ENCODE peak calls at places on chromosomes 13 and 19, in ten cellular contexts. S is lung; N is pancreas; H is adipocyte; D is CD4-positive, alpha-beta memory T cell; W is sigmoid colon; C is CD8-positive, alpha-beta T cell; Y is aorta; O is Panc1; M is neuronal stem cell. R is an unnamed sample. For H3K36me3, the result is how much of the 10 kb centered on the place peaks cover.

GRCh38 chr13:68697551-68697950 is 1410.1 kb upstream of the ATXN8OS start:
- DNase-seq in S (no peak), N (no peak), H (no peak), D (no peak), W (no peak), C (no peak), Y (no peak), O (no peak), M (no peak), R (no peak)

GRCh38 chr13:111491021-111491420 is 170.6 kb downstream of the TEX29 start:
- DNase-seq in S (no peak), N (no peak), H (no peak), D (no peak), W (peak), C (no peak), Y (no peak), O (no peak), M (no peak), R (no peak)

GRCh38 chr13:69458013-69458412 is 649.6 kb upstream of the ATXN8OS start:
- DNase-seq in S (no peak), N (no peak), H (no peak), D (no peak), W (no peak), C (no peak), Y (no peak), O (no peak), M (no peak), R (no peak)

GRCh38 chr13:32976046-32976781 is 40.0 kb upstream of the KL start:
- DNase-seq in S (no peak), N (no peak), H (no peak), D (no peak), W (no peak), C (no peak), Y (no peak), O (no peak), M (no peak), R (no peak)

GRCh38 chr19:35194022-35194984 is 34.2 kb downstream of the FAM187B start:
- DNase-seq in S (no peak), N (no peak), H (no peak), D (no peak), W (no peak), C (no peak), Y (no peak), O (no peak), M (no peak), R (peak)

GRCh38 chr13:25276748-25277147 is 10.5 kb downstream of the MTMR6 start:
- DNase-seq in S (no peak), N (no peak), H (no peak), D (no peak), W (no peak), C (no peak), Y (no peak), O (no peak), M (no peak), R (no peak)

GRCh38 chr13:111845621-111846351 is 221.2 kb upstream of the SOX1 start:
- DNase-seq in S (no peak), N (no peak), H (no peak), D (no peak), W (no peak), C (no peak), Y (no peak), O (no peak), M (no peak), R (no peak)

GRCh38 chr19:30076101-30076551 is 134.1 kb downstream of the URI1 start:
- DNase-seq in S (no peak), N (no peak), H (no peak), D (no peak), W (peak), C (no peak), Y (peak), O (no peak), M (no peak), R (no peak)

GRCh38 chr19:13428352-13428751 is 77.9 kb downstream of the CACNA1A start:
- DNase-seq in S (no peak), N (no peak), H (peak), D (no peak), W (no peak), C (no peak), Y (no peak), O (no peak), M (no peak), R (peak)

GRCh38 chr13:34070544-34071303 is 252.8 kb downstream of the RFC3 start:
- DNase-seq in S (no peak), N (no peak), H (no peak), D (no peak), W (no peak), C (no peak), Y (no peak), O (no peak), M (no peak), R (no peak)

GRCh38 chr13:27359203-27359821 is 65.1 kb upstream of the GTF3A start:
- DNase-seq in S (peak), N (peak), H (peak), D (peak), W (peak), C (peak), Y (peak), O (no peak), M (peak), R (peak)

GRCh38 chr19:52554216-52554971 is 15.7 kb upstream of the ZNF701 start:
- DNase-seq in S (no peak), N (no peak), H (no peak), D (no peak), W (no peak), C (no peak), Y (no peak), O (no peak), M (no peak), R (no peak)
- H3K36me3 ChIP-seq in S (under half), N (under half), H (half or more), D (under half), W (under half), C (under half), Y (under half), O (under half), M (half or more), R (under half)

DNA sequence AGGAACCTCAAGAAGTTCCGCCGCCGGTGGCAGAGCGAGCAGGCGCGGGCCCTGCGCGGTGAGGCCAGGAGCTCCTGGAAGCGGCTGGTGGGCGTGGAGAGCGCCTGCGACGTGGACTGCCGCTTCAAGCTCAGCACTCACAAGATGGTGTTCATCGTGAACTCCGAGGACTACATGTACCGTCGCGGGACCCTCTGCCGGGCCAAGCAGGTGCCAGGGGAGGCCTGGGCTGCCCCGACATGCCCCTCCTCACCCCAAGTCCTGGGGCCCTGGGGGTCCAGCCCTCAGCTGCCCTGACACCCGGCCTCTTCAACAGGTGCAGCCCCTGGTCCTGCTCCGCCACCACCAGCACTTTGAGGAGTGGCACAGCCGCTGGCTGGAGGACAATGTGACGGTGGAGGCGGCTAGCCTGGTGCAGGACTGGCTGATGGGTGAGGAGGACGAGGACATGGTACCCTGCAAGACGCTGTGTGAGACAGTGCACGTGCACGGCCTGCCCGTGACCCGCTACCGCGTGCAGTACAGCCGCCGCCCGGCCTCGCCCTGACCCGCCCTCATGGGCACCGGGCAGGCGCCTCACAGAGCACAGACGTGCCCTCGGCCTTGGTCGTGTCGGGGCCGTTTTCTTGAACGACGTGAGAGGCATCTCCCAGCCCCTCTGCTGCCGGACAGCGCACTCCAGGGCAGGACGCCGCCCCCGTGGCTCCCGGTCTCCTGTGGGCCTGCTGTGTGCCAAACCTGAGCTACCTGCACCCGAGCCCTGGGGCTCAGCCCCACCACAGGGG is 10.4 kb upstream of the F2RL3 start:
- DNase-seq in S (no peak), N (no peak), H (no peak), D (no peak), W (no peak), C (no peak), Y (no peak), O (no peak), M (no peak), R (no peak)
- H3K36me3 ChIP-seq in S (under half), N (under half), H (under half), D (under half), W (under half), C (under half), Y (under half), O (under half), M (half or more), R (under half)

DNA sequence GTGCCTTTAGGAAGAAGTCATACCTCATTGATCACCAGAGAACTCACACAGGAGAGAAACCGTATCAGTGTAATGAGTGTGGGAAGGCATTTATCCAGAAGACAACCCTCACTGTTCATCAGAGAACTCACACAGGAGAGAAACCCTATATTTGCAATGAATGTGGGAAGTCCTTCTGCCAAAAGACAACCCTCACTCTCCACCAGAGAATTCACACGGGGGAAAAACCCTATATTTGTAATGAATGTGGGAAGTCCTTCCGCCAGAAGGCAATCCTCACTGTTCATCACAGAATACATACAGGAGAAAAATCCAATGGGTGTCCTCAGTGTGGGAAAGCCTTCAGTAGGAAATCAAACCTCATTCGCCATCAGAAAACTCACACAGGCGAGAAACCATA is 21.9 kb downstream of the ZNF382 start:
- DNase-seq in S (no peak), N (no peak), H (no peak), D (no peak), W (no peak), C (no peak), Y (no peak), O (no peak), M (no peak), R (no peak)
- H3K36me3 ChIP-seq in S (under half), N (under half), H (under half), D (under half), W (under half), C (under half), Y (under half), O (under half), M (half or more), R (under half)

GRCh38 chr19:4454621-4454951 is 3.0 kb downstream of the UBXN6 start:
- DNase-seq in S (no peak), N (no peak), H (no peak), D (no peak), W (no peak), C (no peak), Y (no peak), O (no peak), M (no peak), R (no peak)

GRCh38 chr19:4453232-4454179 is 4.1 kb downstream of the UBXN6 start:
- DNase-seq in S (no peak), N (no peak), H (no peak), D (no peak), W (no peak), C (no peak), Y (no peak), O (no peak), M (no peak), R (no peak)

GRCh38 chr19:4454952-4455738 is 2.4 kb downstream of the UBXN6 start:
- DNase-seq in S (no peak), N (no peak), H (peak), D (no peak), W (no peak), C (no peak), Y (no peak), O (no peak), M (no peak), R (no peak)

GRCh38 chr19:4449826-4450075 is 7.8 kb downstream of the UBXN6 start:
- DNase-seq in S (no peak), N (no peak), H (no peak), D (no peak), W (no peak), C (no peak), Y (no peak), O (no peak), M (no peak), R (no peak)

GRCh38 chr19:4452230-4452990 is 5.2 kb downstream of the UBXN6 start:
- DNase-seq in S (no peak), N (no peak), H (no peak), D (no peak), W (no peak), C (no peak), Y (no peak), O (no peak), M (no peak), R (no peak)
- H3K36me3 ChIP-seq in S (half or more), N (under half), H (half or more), D (under half), W (half or more), C (under half), Y (under half), O (under half), M (half or more), R (under half)

GRCh38 chr13:48072787-48073186 is 22.1 kb downstream of the MED4 start:
- DNase-seq in S (no peak), N (no peak), H (no peak), D (no peak), W (no peak), C (no peak), Y (no peak), O (no peak), M (no peak), R (no peak)
- H3K36me3 ChIP-seq in S (under half), N (under half), H (half or more), D (half or more), W (under half), C (under half), Y (under half), O (under half), M (half or more), R (under half)

DNA sequence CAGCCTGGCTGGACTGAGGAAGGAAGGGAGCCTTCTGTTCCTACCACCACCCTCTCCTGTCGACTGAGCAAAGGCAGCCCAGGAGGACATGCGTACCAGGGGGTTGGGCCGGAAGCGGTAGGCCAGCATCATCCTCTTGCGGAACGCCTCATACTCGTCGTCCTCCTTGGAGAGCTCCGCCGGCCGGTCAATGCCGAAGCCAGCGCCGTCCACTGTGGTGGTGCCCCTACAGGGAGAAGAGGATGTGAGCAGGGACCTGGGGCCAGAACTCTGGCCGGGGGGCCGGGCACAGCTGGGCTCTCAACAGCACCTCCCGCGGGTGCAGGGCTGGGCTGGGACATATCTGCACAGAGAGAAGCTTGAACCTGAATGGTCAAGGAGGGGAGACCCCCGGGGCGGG is 3.8 kb upstream of the TM6SF2 start:
- DNase-seq in S (no peak), N (no peak), H (no peak), D (no peak), W (no peak), C (no peak), Y (no peak), O (no peak), M (no peak), R (no peak)
- H3K36me3 ChIP-seq in S (half or more), N (under half), H (under half), D (under half), W (under half), C (under half), Y (under half), O (under half), M (half or more), R (under half)

GRCh38 chr19:45066921-45067661 is 9.2 kb downstream of the ZNF296 start:
- DNase-seq in S (no peak), N (no peak), H (no peak), D (no peak), W (no peak), C (no peak), Y (no peak), O (no peak), M (no peak), R (no peak)

GRCh38 chr19:45061965-45062364 is 14.3 kb downstream of the ZNF296 start:
- DNase-seq in S (no peak), N (no peak), H (no peak), D (no peak), W (no peak), C (no peak), Y (no peak), O (no peak), M (no peak), R (no peak)

GRCh38 chr19:45059258-45059965 is 16.9 kb downstream of the ZNF296 start:
- DNase-seq in S (peak), N (peak), H (peak), D (peak), W (peak), C (peak), Y (no peak), O (peak), M (peak), R (peak)

GRCh38 chr19:45068041-45068440 is 8.2 kb downstream of the ZNF296 start:
- DNase-seq in S (no peak), N (no peak), H (no peak), D (no peak), W (no peak), C (no peak), Y (no peak), O (no peak), M (no peak), R (no peak)

DNA sequence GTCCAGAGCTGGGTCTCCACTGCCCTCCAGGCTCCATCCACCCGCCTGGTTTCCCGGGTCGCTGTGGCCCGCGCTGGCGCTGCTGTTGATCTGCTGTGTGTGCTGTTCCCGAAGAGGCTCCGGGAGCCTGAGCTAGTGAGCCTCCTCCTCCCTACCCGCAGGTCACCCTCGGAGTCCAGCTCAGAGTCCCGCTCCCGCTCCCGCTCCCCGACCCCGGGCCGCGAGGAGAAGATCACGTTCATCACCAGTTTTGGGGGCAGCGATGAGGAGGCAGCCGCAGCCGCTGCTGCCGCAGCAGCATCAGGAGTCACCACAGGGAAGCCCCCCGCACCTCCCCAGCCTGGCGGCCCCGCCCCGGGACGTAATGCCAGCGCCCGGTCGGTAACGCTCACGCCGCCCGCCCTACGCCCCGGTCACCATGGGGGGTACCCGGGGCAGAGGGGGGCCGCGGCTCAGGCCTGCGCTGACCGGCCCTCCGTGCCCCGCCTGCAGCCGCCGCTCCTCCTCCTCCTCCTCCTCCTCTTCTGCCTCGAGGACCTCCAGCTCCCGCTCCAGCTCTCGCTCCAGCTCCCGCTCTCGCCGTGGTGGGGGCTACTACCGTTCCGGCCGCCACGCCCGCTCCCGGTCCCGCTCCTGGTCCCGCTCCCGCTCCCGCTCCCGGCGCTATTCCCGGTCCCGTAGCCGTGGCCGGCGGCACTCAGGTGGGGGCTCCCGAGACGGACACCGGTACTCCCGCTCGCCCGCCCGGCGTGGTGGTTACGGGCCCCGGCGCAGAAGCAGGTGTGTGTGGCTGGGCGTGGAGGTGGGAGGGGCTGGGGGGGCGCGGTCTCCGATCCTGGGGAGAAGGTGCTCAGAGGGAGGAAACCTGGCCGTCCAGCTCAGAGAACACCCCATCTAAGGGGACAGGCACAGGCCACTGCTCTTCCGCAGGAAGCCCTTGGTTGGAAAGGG is 12.2 kb downstream of the ZNF296 start:
- DNase-seq in S (no peak), N (no peak), H (no peak), D (no peak), W (no peak), C (no peak), Y (no peak), O (no peak), M (no peak), R (no peak)
- H3K36me3 ChIP-seq in S (half or more), N (under half), H (half or more), D (under half), W (half or more), C (under half), Y (under half), O (under half), M (half or more), R (under half)

DNA sequence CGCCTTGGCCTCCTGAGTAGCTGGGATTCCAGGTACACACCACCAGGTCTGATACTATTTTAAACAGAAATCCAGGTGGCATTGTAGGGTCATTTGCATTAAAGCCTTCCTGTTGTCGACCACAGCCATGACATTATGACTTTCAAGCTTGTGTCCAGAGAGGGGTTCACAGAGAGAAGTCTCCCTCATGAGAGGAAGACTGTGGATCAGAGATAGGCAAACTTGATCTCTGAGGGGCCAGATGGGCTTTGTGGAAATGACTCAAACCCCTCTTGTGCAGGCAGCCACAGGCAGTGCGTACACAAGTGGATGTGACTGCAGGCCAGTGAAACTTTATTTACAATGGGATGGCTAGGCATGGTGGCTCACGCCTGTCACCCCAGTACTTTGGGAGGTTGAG is 27.8 kb upstream of the F2RL3 start:
- DNase-seq in S (no peak), N (no peak), H (no peak), D (no peak), W (no peak), C (no peak), Y (no peak), O (no peak), M (no peak), R (no peak)
- H3K36me3 ChIP-seq in S (under half), N (under half), H (half or more), D (under half), W (under half), C (under half), Y (under half), O (under half), M (half or more), R (under half)

GRCh38 chr19:1991516-1991915 is 24.0 kb downstream of the BTBD2 start:
- DNase-seq in S (no peak), N (no peak), H (no peak), D (no peak), W (no peak), C (no peak), Y (no peak), O (no peak), M (no peak), R (no peak)
- H3K36me3 ChIP-seq in S (under half), N (under half), H (half or more), D (under half), W (half or more), C (under half), Y (under half), O (under half), M (half or more), R (under half)